ENCODE peak calls at places on chromosome 2, in seven cellular contexts. Q, H, G, P, I, W and E are unnamed samples.

GRCh38 chr2:111200333-111200879 is 79.7 kb downstream of the BCL2L11 start:
- DNase-seq in W (no peak), H (no peak), P (no peak), I (no peak), G (no peak), Q (no peak), E (peak)

GRCh38 chr2:202604699-202605098 is 30.1 kb upstream of the FAM117B start:
- DNase-seq in H (no peak), W (no peak), G (no peak), Q (no peak), P (no peak), I (no peak), E (no peak)

GRCh38 chr2:237223208-237223861 is 137.6 kb downstream of the COPS8 start:
- DNase-seq in H (peak), W (no peak), G (peak), Q (no peak), P (no peak), I (no peak), E (no peak)

GRCh38 chr2:16162491-16163040 is 222.2 kb downstream of the MYCN start:
- DNase-seq in W (no peak), I (no peak), P (no peak), G (no peak), H (no peak), Q (no peak), E (peak)

GRCh38 chr2:221133941-221134340 is 438.2 kb downstream of the EPHA4 start:
- DNase-seq in P (no peak), I (no peak), Q (no peak), H (no peak), G (no peak), W (no peak), E (no peak)

GRCh38 chr2:43073373-43073772 is 153.0 kb downstream of the ZFP36L2 start:
- DNase-seq in I (no peak), W (no peak), P (no peak), Q (no peak), H (no peak), G (no peak), E (no peak)

GRCh38 chr2:66452214-66452613 is 17.3 kb downstream of the MEIS1 start:
- DNase-seq in P (no peak), I (no peak), W (no peak), Q (no peak), G (no peak), H (no peak), E (no peak)

GRCh38 chr2:55109219-55109891 is 59.1 kb upstream of the RTN4 start:
- DNase-seq in G (no peak), W (no peak), I (no peak), P (no peak), H (peak), Q (no peak), E (no peak)

GRCh38 chr2:101341421-101341820 is 32.9 kb upstream of the RNF149 start:
- DNase-seq in I (no peak), G (no peak), W (no peak), H (no peak), P (no peak), Q (no peak), E (no peak)

GRCh38 chr2:1731512-1731962 is 12.8 kb downstream of the PXDN start:
- DNase-seq in W (peak), P (no peak), G (peak), H (no peak), Q (no peak), I (no peak), E (no peak)

GRCh38 chr2:120620025-120620793 is 115.5 kb upstream of the GLI2 start:
- DNase-seq in G (no peak), W (no peak), Q (no peak), P (no peak), H (no peak), I (peak), E (no peak)

GRCh38 chr2:86066007-86066578 is 39.6 kb downstream of the POLR1A start:
- DNase-seq in W (no peak), G (no peak), P (no peak), Q (no peak), I (no peak), H (no peak), E (no peak)

GRCh38 chr2:36800381-36800780 is 103.9 kb downstream of the VIT start:
- DNase-seq in H (no peak), I (no peak), Q (no peak), G (no peak), P (no peak), W (no peak), E (no peak)

GRCh38 chr2:133657591-133657990 is 89.3 kb upstream of the NCKAP5 start:
- DNase-seq in Q (no peak), I (no peak), G (no peak), W (no peak), P (no peak), H (no peak), E (no peak)

GRCh38 chr2:49687873-49688272 is 533.6 kb upstream of the FSHR start:
- DNase-seq in W (no peak), G (no peak), H (no peak), Q (no peak), I (no peak), P (no peak), E (no peak)

GRCh38 chr2:212815453-212815852 is 276.9 kb upstream of the ERBB4 start:
- DNase-seq in P (no peak), I (no peak), W (no peak), G (no peak), Q (no peak), H (no peak), E (no peak)

GRCh38 chr2:165803123-165803760 is 9.2 kb upstream of the GALNT3 start:
- DNase-seq in W (no peak), Q (no peak), P (no peak), G (no peak), I (no peak), H (no peak), E (no peak)

GRCh38 chr2:1833726-1834125 is 89.4 kb upstream of the PXDN start:
- DNase-seq in I (no peak), W (no peak), G (no peak), P (no peak), Q (no peak), H (no peak), E (no peak)

GRCh38 chr2:132754867-132755472 is 85.0 kb upstream of the LYPD1 start:
- DNase-seq in H (no peak), W (no peak), P (no peak), G (no peak), Q (no peak), I (no peak), E (no peak)

GRCh38 chr2:73938761-73939352 is 12.2 kb downstream of the DGUOK start:
- DNase-seq in W (no peak), Q (no peak), I (no peak), G (no peak), H (no peak), P (no peak), E (no peak)

GRCh38 chr2:133600231-133600630 is 32.0 kb upstream of the NCKAP5 start:
- DNase-seq in H (no peak), I (no peak), G (no peak), P (no peak), Q (no peak), W (no peak), E (no peak)

GRCh38 chr2:31523871-31524492 is 56.8 kb downstream of the SRD5A2 start:
- DNase-seq in I (peak), W (peak), G (no peak), P (peak), H (peak), Q (peak), E (peak)

GRCh38 chr2:85718006-85718391 is 23.8 kb downstream of the GNLY start:
- DNase-seq in H (no peak), W (no peak), G (no peak), P (no peak), I (no peak), Q (no peak), E (no peak)

GRCh38 chr2:3827673-3828575 is 124.5 kb downstream of the DCDC2C start:
- DNase-seq in I (no peak), H (peak), W (no peak), Q (no peak), P (no peak), G (no peak), E (no peak)

GRCh38 chr2:136282238-136282775 is 164.4 kb upstream of the CXCR4 start:
- DNase-seq in P (no peak), G (no peak), H (no peak), W (no peak), Q (no peak), I (no peak), E (peak)

GRCh38 chr2:187658952-187659525 is 104.8 kb upstream of the TFPI start:
- DNase-seq in Q (no peak), G (no peak), W (no peak), P (no peak), H (peak), I (peak), E (no peak)

GRCh38 chr2:46970334-46971288 is 55.0 kb upstream of the MCFD2 start:
- DNase-seq in P (peak), I (no peak), G (no peak), W (peak), H (peak), Q (peak), E (no peak)

GRCh38 chr2:222248256-222248655 is 50.5 kb downstream of the PAX3 start:
- DNase-seq in H (no peak), W (no peak), P (no peak), I (no peak), Q (no peak), G (no peak), E (no peak)

GRCh38 chr2:213422211-213422610 is 137.9 kb downstream of the SPAG16 start:
- DNase-seq in H (no peak), P (no peak), Q (no peak), W (no peak), G (no peak), I (no peak), E (no peak)

DNA sequence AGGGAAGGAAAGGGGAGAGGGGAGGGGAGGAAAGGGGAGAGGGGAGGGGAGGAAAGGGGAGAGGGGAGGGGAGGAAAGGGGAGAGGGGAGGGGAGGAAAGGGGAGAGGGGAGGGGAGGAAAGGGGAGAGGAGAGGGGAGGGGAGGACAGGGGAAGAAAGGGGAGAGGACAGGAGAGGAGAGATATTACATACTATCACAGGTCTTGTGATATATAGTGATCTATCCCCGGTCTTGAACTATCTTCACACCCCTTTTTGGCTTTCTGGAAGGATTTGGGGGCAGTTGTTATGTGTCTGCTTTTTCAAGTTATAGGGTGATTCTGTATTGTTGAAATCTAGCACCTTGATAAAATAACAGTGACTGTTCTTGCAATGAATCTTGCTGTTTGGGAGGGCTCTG is 92.1 kb upstream of the ID2 start:
- DNase-seq in H (no peak), P (no peak), Q (no peak), W (no peak), I (no peak), G (no peak), E (no peak)
- TF ChIP-seq POLR2A in H (no peak), P (no peak), Q (no peak), W (no peak), I (no peak), G (no peak), E (no peak)

GRCh38 chr2:231604101-231604684 is 11.5 kb downstream of the TEX44 start:
- DNase-seq in I (no peak), P (no peak), H (peak), W (peak), G (peak), Q (peak), E (no peak)
- TF ChIP-seq POLR2A in I (no peak), P (no peak), H (peak), W (peak), G (peak), Q (no peak), E (peak)

DNA sequence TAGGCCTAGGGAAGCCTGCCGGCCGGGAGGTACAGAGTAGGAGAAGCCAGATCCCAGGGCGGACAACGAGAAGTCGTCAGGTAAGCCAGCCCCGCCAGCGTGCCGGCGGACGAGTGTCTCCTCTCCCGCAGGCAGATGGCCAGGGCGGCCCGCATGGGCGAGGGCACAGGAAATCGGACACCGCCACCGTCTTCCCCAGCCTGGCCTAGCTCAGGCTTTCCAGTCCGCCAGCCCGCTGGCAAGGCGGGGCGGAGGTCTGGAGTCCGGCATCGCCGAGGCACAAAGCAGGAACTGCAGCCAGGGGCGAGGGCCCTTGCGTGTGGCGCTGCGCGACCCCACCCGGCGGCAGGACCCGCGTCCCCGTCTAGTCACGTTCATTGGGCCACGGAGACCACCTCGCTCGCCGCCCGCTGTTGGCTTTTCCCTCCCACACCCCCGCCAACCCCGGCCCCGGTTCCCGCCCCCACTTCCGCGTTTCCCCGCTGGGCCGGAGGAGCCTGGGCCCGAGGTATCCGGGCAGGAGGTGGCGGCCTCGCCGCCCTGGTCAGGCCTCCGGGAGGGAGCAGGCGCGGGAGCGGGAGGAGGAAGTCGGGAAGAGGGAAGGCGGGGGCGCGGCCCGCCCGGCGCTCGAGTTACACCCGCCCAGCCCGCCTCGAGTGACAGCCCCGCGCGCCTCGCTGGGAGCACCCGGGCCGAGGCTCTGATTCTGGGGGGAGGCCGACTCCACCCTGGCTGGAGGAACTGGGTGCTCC is at the start of gene GPD2:
- DNase-seq in H (peak), Q (peak), I (peak), P (peak), W (peak), G (peak), E (peak)
- TF ChIP-seq POLR2A in H (peak), Q (peak), I (peak), P (no peak), W (peak), G (peak), E (peak)

GRCh38 chr2:216108967-216109921 is at the start of gene XRCC5:
- DNase-seq in H (peak), G (peak), Q (peak), P (peak), W (peak), I (peak), E (peak)
- TF ChIP-seq POLR2A in H (peak), G (peak), Q (peak), P (no peak), W (no peak), I (peak), E (no peak)

DNA sequence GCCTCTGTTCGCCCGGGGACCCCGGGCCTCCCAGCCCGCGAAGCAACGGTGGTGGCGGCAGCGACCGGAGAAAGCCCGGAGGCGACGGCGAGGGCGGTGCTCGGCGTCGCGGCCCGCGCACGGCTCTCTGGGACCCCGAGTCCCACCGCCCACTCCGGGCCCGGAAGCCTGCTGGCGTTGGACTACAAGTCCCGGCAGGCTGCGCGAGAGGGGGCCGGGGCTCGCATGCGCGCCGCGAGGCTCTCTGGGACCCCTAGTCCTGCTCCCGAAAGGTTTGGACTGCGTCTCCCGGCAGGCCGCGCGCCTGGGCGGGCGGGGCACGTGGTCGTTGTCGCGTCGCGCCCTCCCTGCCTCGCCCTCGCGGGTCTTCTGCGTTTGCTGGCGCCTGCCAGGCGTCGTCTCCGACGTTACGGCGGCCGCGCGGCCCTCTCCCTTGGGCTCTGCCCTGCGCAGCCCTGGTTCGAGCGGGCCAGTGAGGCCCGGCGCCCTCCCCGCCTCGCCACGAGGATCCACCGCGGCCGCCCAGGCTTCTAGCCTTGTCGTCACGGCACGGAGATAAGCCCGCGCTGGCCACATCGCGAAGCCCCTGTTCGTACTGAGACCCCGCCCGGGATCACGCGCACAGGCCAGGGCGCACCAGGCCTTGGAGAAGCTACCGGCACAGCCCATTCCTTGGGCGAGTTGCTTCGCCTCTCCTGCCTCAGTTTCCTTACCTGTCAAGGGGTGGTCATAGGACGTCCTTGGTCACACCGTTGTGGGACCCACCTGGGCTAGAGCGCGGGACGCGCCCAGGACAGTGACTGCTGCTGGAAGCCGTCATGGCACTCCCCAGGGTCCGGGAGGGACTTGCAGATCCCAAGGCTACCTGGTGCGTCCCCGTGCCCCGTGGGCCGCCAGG is at the start of gene STK25:
- DNase-seq in H (peak), Q (peak), P (peak), I (peak), W (peak), G (peak), E (peak)
- TF ChIP-seq POLR2A in H (peak), Q (peak), P (no peak), I (no peak), W (peak), G (peak), E (no peak)

DNA sequence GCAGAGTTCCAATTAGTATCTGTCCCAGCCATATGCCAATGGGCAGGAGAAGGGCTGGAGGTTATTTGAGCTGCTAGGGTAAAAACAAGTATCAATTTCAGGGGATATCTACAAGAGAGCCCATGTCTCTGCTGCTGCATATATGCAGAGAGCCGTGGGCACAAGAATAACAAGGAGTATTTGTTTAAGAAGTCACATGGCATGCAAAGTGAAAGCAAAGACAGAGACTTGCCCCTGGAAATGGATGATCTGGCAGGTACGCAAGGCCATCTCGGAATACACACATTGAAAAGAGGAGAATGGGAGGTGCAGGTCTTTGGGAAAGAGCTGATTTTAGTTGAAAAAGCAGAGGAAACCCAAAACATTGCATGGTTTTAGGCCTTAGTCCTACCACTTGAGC is 170.6 kb downstream of the EVA1A start:
- DNase-seq in G (no peak), W (no peak), H (no peak), I (no peak), P (no peak), Q (no peak), E (no peak)
- TF ChIP-seq POLR2A in G (no peak), W (no peak), H (no peak), I (no peak), P (no peak), Q (no peak), E (no peak)

GRCh38 chr2:180980943-180981898 is 816 bp downstream of the UBE2E3 start:
- DNase-seq in Q (peak), W (peak), H (no peak), P (no peak), G (no peak), I (no peak), E (no peak)

GRCh38 chr2:180979935-180980184 is 545 bp upstream of the UBE2E3 start:
- DNase-seq in G (no peak), W (no peak), P (no peak), H (no peak), I (no peak), Q (no peak), E (no peak)

GRCh38 chr2:180979086-180979934 is 1.1 kb upstream of the UBE2E3 start:
- DNase-seq in I (no peak), W (no peak), H (no peak), P (no peak), G (peak), Q (no peak), E (no peak)

GRCh38 chr2:180983468-180984388 is 3.3 kb downstream of the UBE2E3 start:
- DNase-seq in W (no peak), Q (no peak), G (no peak), I (peak), H (peak), P (no peak), E (no peak)

DNA sequence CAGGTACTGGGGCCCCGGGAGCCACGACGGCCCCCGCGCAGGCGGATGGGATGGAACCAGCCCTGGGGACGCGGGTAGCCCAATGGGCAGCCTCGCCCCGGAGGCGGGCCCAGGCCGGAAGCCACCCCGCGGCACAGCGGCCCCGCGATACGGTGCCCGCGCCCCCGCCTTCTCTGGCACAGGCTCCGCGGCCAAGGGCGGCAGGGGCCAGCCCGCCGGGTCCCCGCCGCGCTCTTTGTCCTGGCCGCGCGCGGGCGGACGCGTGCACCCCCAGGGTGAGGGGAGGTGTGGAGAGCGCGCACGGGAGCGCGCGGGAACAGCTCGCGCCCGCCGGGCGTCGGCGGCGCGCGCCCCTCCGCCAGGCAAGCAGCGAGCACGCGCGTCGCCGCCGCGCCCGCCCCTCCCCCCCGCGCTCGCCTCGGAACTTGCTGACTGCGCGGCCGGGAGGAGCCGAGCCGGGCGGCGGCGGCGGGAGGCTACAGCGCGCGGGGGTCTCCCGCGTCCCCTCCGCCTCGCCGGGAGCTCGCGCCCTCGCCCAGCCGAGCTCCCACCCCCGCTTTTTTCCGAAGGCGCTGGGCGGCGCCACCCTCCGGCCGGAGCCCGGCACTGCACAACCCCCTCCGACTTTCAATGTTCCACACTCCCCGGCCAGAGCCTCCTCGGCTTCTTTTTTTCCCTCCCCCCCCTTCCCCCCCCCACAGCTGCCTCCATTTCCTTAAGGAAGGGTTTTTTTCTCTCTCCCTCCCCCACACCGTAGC is at the start of gene UBE2E3:
- DNase-seq in G (peak), W (peak), I (peak), H (peak), Q (peak), P (peak), E (peak)
- TF ChIP-seq POLR2A in G (peak), W (no peak), I (no peak), H (peak), Q (peak), P (no peak), E (no peak)